ENCODE peak calls at places on chromosomes 7 and 10, in nine cellular contexts. S is HepG2, J is GM12892, F is HCT116, O is transverse colon, N is stomach, A is GM12891, P is prostate gland, X is upper lobe of left lung. C is an unnamed sample.
A peak's percentile ranks its signal among the peaks of the same experiment; 100 is the strongest.

GRCh38 chr10:11035318-11035920 is 17.7 kb downstream of the CELF2 start:
- DNase-seq in S (no peak), J (no peak), F (no peak), O (peak; percentile 34), N (no peak), A (no peak), P (no peak), X (peak; percentile 47), C (peak; percentile 82)

GRCh38 chr7:19117081-19117869 is at the start of gene TWIST1:
- DNase-seq in S (no peak), J (no peak), F (no peak), O (no peak), N (no peak), A (no peak), P (no peak), X (no peak), C (peak; percentile 91)

GRCh38 chr10:132446661-132447445 is 49.9 kb downstream of the PWWP2B start:
- DNase-seq in S (peak; percentile 83), J (no peak), F (peak; percentile 48), O (peak; percentile 90), N (peak; percentile 84), A (peak; percentile 67), P (peak; percentile 49), X (peak; percentile 91), C (no peak)

GRCh38 chr7:106047818-106048490 is 64.2 kb downstream of the SYPL1 start:
- DNase-seq in S (no peak), J (no peak), F (no peak), O (no peak), N (no peak), A (no peak), P (no peak), X (no peak), C (no peak)

GRCh38 chr7:24728503-24729364 is 28.5 kb downstream of the GSDME start:
- DNase-seq in S (no peak), J (no peak), F (no peak), O (no peak), N (no peak), A (no peak), P (no peak), X (no peak), C (no peak)

GRCh38 chr7:28442540-28443420 is 30.5 kb downstream of the CREB5 start:
- DNase-seq in S (no peak), J (no peak), F (no peak), O (no peak), N (no peak), A (no peak), P (no peak), X (no peak), C (no peak)

GRCh38 chr10:126012485-126012884 is 116.1 kb downstream of the FANK1 start:
- DNase-seq in S (no peak), J (no peak), F (no peak), O (no peak), N (no peak), A (no peak), P (no peak), X (no peak), C (no peak)

GRCh38 chr7:5590596-5591546 is 167.2 kb upstream of the TNRC18 start:
- DNase-seq in S (no peak), J (no peak), F (no peak), O (no peak), N (no peak), A (no peak), P (no peak), X (no peak), C (no peak)

GRCh38 chr10:47023237-47024045 is 112.2 kb downstream of the PTPN20 start:
- DNase-seq in S (no peak), J (no peak), F (no peak), O (no peak), N (peak; percentile 19), A (no peak), P (no peak), X (peak; percentile 20), C (peak; percentile 72)

GRCh38 chr10:63630928-63631685 is 109.9 kb downstream of the REEP3 start:
- DNase-seq in S (no peak), J (no peak), F (no peak), O (no peak), N (no peak), A (no peak), P (no peak), X (no peak), C (no peak)

GRCh38 chr10:63631971-63632370 is 110.8 kb downstream of the REEP3 start:
- DNase-seq in S (no peak), J (no peak), F (no peak), O (no peak), N (no peak), A (no peak), P (no peak), X (no peak), C (no peak)

GRCh38 chr10:63628526-63629362 is 107.5 kb downstream of the REEP3 start:
- DNase-seq in S (peak; percentile 23), J (no peak), F (peak; percentile 49), O (peak; percentile 68), N (peak; percentile 60), A (no peak), P (peak; percentile 67), X (peak; percentile 74), C (no peak)

GRCh38 chr10:63629363-63630084 is 108.3 kb downstream of the REEP3 start:
- DNase-seq in S (peak; percentile 76), J (peak; percentile 23), F (peak; percentile 97), O (peak; percentile 96), N (peak; percentile 94), A (peak; percentile 32), P (peak; percentile 96), X (peak; percentile 96), C (peak; percentile 96)

GRCh38 chr10:63630085-63630927 is 109.1 kb downstream of the REEP3 start:
- DNase-seq in S (peak; percentile 69), J (peak; percentile 68), F (peak; percentile 63), O (peak; percentile 91), N (peak; percentile 91), A (peak; percentile 63), P (peak; percentile 91), X (peak; percentile 91), C (peak; percentile 94)
- TF ChIP-seq POLR2A in S (no peak), J (peak; percentile 55), F (peak; percentile 28), O (peak; percentile 75), N (no peak), A (peak; percentile 27), P (peak; percentile 63), X (peak; percentile 79), C (peak; percentile 76)

GRCh38 chr10:44006826-44007225 is 358.1 kb upstream of the ZNF32 start:
- DNase-seq in S (no peak), J (no peak), F (no peak), O (no peak), N (no peak), A (no peak), P (no peak), X (no peak), C (no peak)

GRCh38 chr10:44008917-44009620 is 360.4 kb upstream of the ZNF32 start:
- DNase-seq in S (no peak), J (no peak), F (no peak), O (no peak), N (no peak), A (no peak), P (no peak), X (no peak), C (no peak)

GRCh38 chr10:44009891-44010290 is 361.2 kb upstream of the ZNF32 start:
- DNase-seq in S (no peak), J (no peak), F (no peak), O (no peak), N (no peak), A (no peak), P (no peak), X (no peak), C (no peak)

GRCh38 chr10:44010873-44011602 is 362.4 kb upstream of the ZNF32 start:
- DNase-seq in S (no peak), J (peak; percentile 47), F (no peak), O (no peak), N (no peak), A (peak; percentile 49), P (no peak), X (no peak), C (no peak)

DNA sequence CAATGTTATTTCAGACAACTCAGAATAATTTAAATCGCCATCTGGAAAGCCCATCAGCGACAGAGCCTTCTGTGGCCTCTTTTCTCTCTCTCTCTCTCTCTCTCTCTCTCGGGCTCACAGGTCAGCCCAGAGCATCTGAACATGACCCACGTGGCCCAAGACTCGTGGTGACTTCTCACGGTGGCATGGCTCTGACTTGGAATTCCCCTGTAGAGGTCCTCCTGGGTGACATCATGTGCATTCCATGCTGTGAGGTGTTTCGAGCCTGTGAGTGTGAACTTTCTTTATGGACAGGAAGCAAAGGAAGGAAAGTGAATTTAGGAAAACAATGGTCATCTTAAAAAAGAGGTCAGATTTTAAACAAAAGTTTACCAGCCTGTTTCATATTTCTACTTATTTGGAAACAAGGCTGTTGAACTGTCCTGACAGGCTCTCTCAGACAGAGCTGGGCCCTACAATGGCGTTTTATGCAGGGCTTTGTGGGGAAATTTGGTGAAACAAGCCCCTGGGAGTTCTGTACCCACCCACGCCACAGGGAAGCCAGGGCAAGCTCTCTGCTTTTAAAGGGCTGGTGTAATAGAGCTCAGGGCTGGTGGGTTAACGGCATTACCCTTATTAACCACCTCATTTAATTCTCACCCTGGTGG is 359.7 kb upstream of the ZNF32 start:
- DNase-seq in S (no peak), J (no peak), F (no peak), O (no peak), N (no peak), A (no peak), P (no peak), X (no peak), C (no peak)
- TF ChIP-seq POLR2AphosphoS5 in S (no peak), J (no peak), F (no peak), O (no peak), N (no peak), A (no peak), P (no peak), X (no peak), C (no peak)

DNA sequence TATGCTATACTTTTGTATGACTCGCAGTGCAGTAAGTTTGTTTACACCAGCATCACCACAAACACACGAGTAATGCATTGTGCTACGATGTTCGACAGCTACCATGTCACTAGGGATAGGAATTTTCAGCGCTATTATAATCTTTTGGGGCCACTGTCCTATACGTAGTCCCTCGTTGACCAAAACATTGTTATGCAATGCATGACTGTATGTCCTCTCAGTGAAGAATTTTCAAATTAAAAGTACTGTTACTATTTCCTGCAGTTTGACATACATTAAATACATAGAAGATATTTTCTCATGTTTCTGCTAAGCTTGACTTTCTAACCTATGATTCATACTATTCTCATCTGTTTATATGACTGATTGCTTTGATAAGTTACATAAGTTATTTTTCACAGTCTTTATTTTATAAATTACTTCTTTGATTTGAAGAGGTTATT is 203.6 kb downstream of the VTI1A start:
- DNase-seq in S (no peak), J (no peak), F (no peak), O (no peak), N (no peak), A (no peak), P (no peak), X (no peak), C (no peak)
- TF ChIP-seq POLR2A in S (no peak), J (no peak), F (no peak), O (no peak), N (no peak), A (no peak), P (no peak), X (no peak), C (no peak)

GRCh38 chr7:12715372-12716133 is 28.1 kb downstream of the ARL4A start:
- DNase-seq in S (peak; percentile 86), J (no peak), F (peak; percentile 77), O (peak; percentile 83), N (peak; percentile 79), A (no peak), P (peak; percentile 89), X (peak; percentile 83), C (peak; percentile 88)
- TF ChIP-seq POLR2AphosphoS5 in S (no peak), J (no peak), F (peak; percentile 41), O (peak; percentile 95), N (peak; percentile 45), A (no peak), P (peak; percentile 97), X (peak; percentile 77), C (peak; percentile 88)